ENCODE peak calls at places on chromosomes 11 and 22, in six cellular contexts. W is neuronal stem cell, R is Peyer's patch, A is tibial nerve, K is cardiac muscle cell, D is colonic mucosa. V is an unnamed sample. For H3K27me3, the result is how much of the 10 kb centered on the place peaks cover.

GRCh38 chr11:20933086-20933485 is 263.7 kb downstream of the NELL1 start:
- DNase-seq in A (no peak), K (no peak), R (no peak), D (no peak), W (no peak), V (no peak)

GRCh38 chr22:41563051-41563711 is 2.4 kb downstream of the CSDC2 start:
- DNase-seq in W (no peak), K (peak), A (no peak), R (peak), D (no peak), V (no peak)

GRCh38 chr11:128520206-128520885 is 67.0 kb downstream of the ETS1 start:
- DNase-seq in W (no peak), R (no peak), D (no peak), K (no peak), A (no peak), V (no peak)

GRCh38 chr11:110362916-110363574 is 66.6 kb upstream of the RDX start:
- DNase-seq in D (no peak), A (no peak), W (peak), R (no peak), K (peak), V (no peak)

GRCh38 chr22:28920757-28921584 is 37.6 kb downstream of the ZNRF3 start:
- DNase-seq in A (no peak), K (no peak), W (no peak), R (no peak), D (no peak), V (no peak)

GRCh38 chr11:6703247-6704063 is 20.3 kb upstream of the MRPL17 start:
- DNase-seq in K (peak), W (peak), D (peak), A (no peak), R (no peak), V (peak)

GRCh38 chr11:44006882-44007495 is 40.8 kb upstream of the ACCSL start:
- DNase-seq in W (no peak), D (peak), K (no peak), R (no peak), A (no peak), V (no peak)

GRCh38 chr11:69893631-69894030 is 74.4 kb upstream of the FGF3 start:
- DNase-seq in A (no peak), W (no peak), K (no peak), D (no peak), R (peak), V (no peak)

GRCh38 chr11:64150481-64151239 is 15.3 kb downstream of the MACROD1 start:
- DNase-seq in K (no peak), A (no peak), D (no peak), R (no peak), W (no peak), V (no peak)

GRCh38 chr11:32034680-32035079 is 56.2 kb upstream of the RCN1 start:
- DNase-seq in K (peak), D (no peak), R (no peak), A (no peak), W (no peak), V (no peak)

GRCh38 chr11:88454881-88455280 is 117.3 kb upstream of the CTSC start:
- DNase-seq in K (no peak), R (no peak), W (no peak), A (no peak), D (no peak), V (no peak)

GRCh38 chr11:85595285-85595884 is 31.8 kb downstream of the DLG2 start:
- DNase-seq in R (no peak), A (no peak), D (no peak), W (peak), K (peak), V (no peak)

GRCh38 chr11:8262552-8263108 is 1.0 kb downstream of the LMO1 start:
- DNase-seq in R (peak), A (no peak), W (peak), K (peak), D (no peak), V (no peak)

GRCh38 chr11:131033151-131033651 is 116.9 kb upstream of the SNX19 start:
- DNase-seq in D (no peak), K (peak), A (no peak), W (no peak), R (no peak), V (no peak)

GRCh38 chr22:20463324-20464095 is 25.9 kb upstream of the SCARF2 start:
- DNase-seq in W (no peak), A (no peak), K (no peak), R (no peak), D (no peak), V (no peak)

GRCh38 chr11:3160252-3161031 is 4.7 kb downstream of the OSBPL5 start:
- DNase-seq in K (peak), A (peak), R (peak), W (peak), D (peak), V (peak)

DNA sequence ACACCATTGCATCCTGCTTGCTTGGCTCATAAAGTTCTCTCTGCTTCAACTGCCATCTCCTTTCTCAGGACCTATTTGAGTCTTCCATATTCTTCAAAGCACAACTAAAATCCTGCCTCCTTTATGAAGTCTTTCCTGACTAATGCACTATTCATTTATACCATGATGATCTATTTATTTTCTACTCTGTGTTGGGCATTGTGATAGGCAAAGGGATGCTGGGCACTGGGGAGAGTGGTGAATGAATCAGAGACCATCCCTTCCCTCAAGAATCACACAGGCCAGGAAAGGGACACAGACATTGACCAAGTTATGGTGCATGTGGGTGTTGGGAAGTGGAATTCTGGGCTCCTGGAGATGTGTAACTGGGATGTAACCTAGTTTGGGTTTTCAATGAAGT is 86.9 kb downstream of the CACNG2 start:
- DNase-seq in K (no peak), W (no peak), A (no peak), D (no peak), R (no peak), V (no peak)
- H3K27ac ChIP-seq in K (no peak), W (no peak), A (no peak), D (no peak), R (no peak), V (no peak)

GRCh38 chr22:22983123-22983522 is 87.2 kb upstream of the GNAZ start:
- DNase-seq in R (no peak), K (no peak), W (no peak), A (no peak), D (no peak), V (no peak)
- H3K27me3 ChIP-seq in R (under half), K (under half), W (under half), A (under half), D (under half), V (under half)

GRCh38 chr22:38751066-38751421 is 4.8 kb downstream of the SUN2 start:
- DNase-seq in R (no peak), D (no peak), W (no peak), K (no peak), A (no peak), V (no peak)

GRCh38 chr22:38751422-38752346 is 4.1 kb downstream of the SUN2 start:
- DNase-seq in K (no peak), R (no peak), W (no peak), D (peak), A (no peak), V (no peak)

GRCh38 chr22:38750638-38751037 is 5.2 kb downstream of the SUN2 start:
- DNase-seq in D (no peak), K (no peak), A (no peak), R (no peak), W (no peak), V (no peak)

GRCh38 chr22:38748487-38749136 is 7.2 kb downstream of the SUN2 start:
- DNase-seq in K (no peak), R (no peak), W (no peak), D (no peak), A (no peak), V (no peak)

DNA sequence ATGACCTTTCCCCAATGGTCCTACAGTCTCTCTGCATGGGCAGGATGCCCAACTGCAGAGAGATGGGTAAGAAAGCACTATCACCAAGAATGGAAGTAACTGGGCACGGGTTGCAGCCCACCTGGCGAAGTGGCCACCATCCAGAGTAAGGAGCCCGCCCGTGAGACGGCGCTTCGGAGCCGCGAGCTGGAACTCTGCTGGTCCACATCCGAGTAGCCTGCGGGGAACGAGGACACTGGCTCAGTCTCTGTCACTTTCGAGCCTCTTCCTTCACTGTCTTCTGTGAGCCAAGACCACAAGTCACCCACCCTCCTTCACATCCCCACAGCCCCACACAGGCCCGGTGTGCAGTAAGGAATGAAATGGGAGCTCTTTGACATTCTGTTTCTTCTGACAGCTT is 5.7 kb downstream of the SUN2 start:
- DNase-seq in A (no peak), R (no peak), W (no peak), K (no peak), D (no peak), V (no peak)
- H3K27ac ChIP-seq in A (no peak), R (no peak), W (no peak), K (no peak), D (no peak), V (no peak)

GRCh38 chr11:1735271-1735670 is 15.1 kb downstream of the IFITM10 start:
- DNase-seq in D (no peak), A (no peak), W (no peak), R (no peak), K (no peak), V (no peak)

GRCh38 chr11:1738380-1738779 is 12.0 kb downstream of the IFITM10 start:
- DNase-seq in K (no peak), R (no peak), W (no peak), D (no peak), A (no peak), V (no peak)

GRCh38 chr11:1737080-1737757 is 13.2 kb downstream of the IFITM10 start:
- DNase-seq in K (no peak), R (no peak), A (no peak), D (no peak), W (no peak), V (no peak)

GRCh38 chr11:1734571-1735081 is 15.8 kb downstream of the IFITM10 start:
- DNase-seq in K (no peak), W (no peak), D (no peak), A (no peak), R (no peak), V (no peak)

GRCh38 chr11:1736447-1736992 is 13.9 kb downstream of the IFITM10 start:
- DNase-seq in R (no peak), A (no peak), K (no peak), D (no peak), W (no peak), V (no peak)
- H3K27me3 ChIP-seq in R (under half), A (half or more), K (under half), D (under half), W (under half), V (under half)

GRCh38 chr11:123161386-123161785 is 33.7 kb downstream of the CLMP start:
- DNase-seq in W (no peak), R (no peak), A (no peak), D (no peak), K (peak), V (no peak)
- H3K27ac ChIP-seq in W (no peak), R (no peak), A (no peak), D (no peak), K (no peak), V (no peak)

GRCh38 chr22:37337204-37337943 is 55.1 kb downstream of the CYTH4 start:
- DNase-seq in R (no peak), D (no peak), A (no peak), K (peak), W (no peak), V (no peak)
- H3K27me3 ChIP-seq in R (under half), D (under half), A (half or more), K (half or more), W (under half), V (under half)

GRCh38 chr22:40015346-40015976 is 20.7 kb downstream of the FAM83F start:
- DNase-seq in A (no peak), D (no peak), W (no peak), R (peak), K (no peak), V (no peak)
- H3K27ac ChIP-seq in A (no peak), D (peak), W (no peak), R (peak), K (no peak), V (no peak)